ENCODE peak calls at places on chromosomes 5 and 9, in nine cellular contexts. M is RWPE1; I is HS-5; E is CD4-positive, alpha-beta memory T cell; B is anterior cingulate cortex; O is NCI-H2081; A is mucosa of gallbladder; Q is iPS-NIHi11; K is AG09309. F is an unnamed sample.

GRCh38 chr5:132054031-132054696 is 6.3 kb upstream of the IL3 start:
- DNase-seq in O (no peak), E (no peak), A (peak; percentile 7), I (no peak), B (no peak), K (no peak), Q (peak; percentile 3), M (no peak), F (no peak)

GRCh38 chr9:12694013-12694412 is 828 bp downstream of the TYRP1 start:
- DNase-seq in B (no peak), O (no peak), K (no peak), E (no peak), M (no peak), I (no peak), Q (no peak), A (no peak), F (no peak)

GRCh38 chr9:99294850-99295461 is 72.9 kb downstream of the SEC61B start:
- DNase-seq in M (no peak), Q (no peak), I (no peak), B (no peak), A (no peak), E (no peak), K (no peak), O (no peak), F (no peak)

GRCh38 chr5:154523704-154524103 is 45.7 kb upstream of the HAND1 start:
- DNase-seq in E (no peak), A (no peak), K (no peak), Q (no peak), B (no peak), I (no peak), M (peak; percentile 63), O (no peak), F (peak; percentile 4)

GRCh38 chr5:111551569-111552275 is 39.4 kb upstream of the STARD4 start:
- DNase-seq in Q (peak; percentile 22), E (no peak), B (no peak), O (no peak), I (no peak), M (no peak), K (no peak), A (no peak), F (no peak)

GRCh38 chr5:151239237-151239861 is 13.6 kb upstream of the GM2A start:
- DNase-seq in O (peak; percentile 27), M (peak; percentile 82), E (no peak), K (no peak), I (no peak), B (no peak), A (peak; percentile 52), Q (peak; percentile 79), F (peak; percentile 36)

GRCh38 chr5:179126506-179126991 is 66.4 kb downstream of the ZNF354C start:
- DNase-seq in B (no peak), O (no peak), I (no peak), A (no peak), Q (no peak), M (no peak), K (no peak), E (no peak), F (no peak)

GRCh38 chr9:121887553-121888437 is 205.3 kb downstream of the TTLL11 start:
- DNase-seq in O (no peak), E (no peak), B (no peak), K (no peak), I (no peak), Q (no peak), M (no peak), A (no peak), F (no peak)

GRCh38 chr5:54701179-54701578 is 183.6 kb downstream of the SNX18 start:
- DNase-seq in O (no peak), A (peak; percentile 75), M (peak; percentile 95), B (no peak), K (peak; percentile 95), E (no peak), Q (peak; percentile 55), I (peak; percentile 89), F (no peak)

GRCh38 chr9:72871685-72872084 is 81.2 kb downstream of the ALDH1A1 start:
- DNase-seq in E (no peak), A (no peak), I (peak; percentile 26), O (peak; percentile 19), K (no peak), Q (no peak), B (no peak), M (peak; percentile 41), F (no peak)

GRCh38 chr5:133864711-133865110 is 103.7 kb downstream of the C5orf15 start:
- DNase-seq in M (no peak), E (no peak), O (no peak), A (no peak), I (no peak), B (no peak), Q (no peak), K (no peak), F (no peak)

GRCh38 chr9:113516840-113517577 is 53.5 kb downstream of the RGS3 start:
- DNase-seq in K (no peak), I (no peak), Q (no peak), O (no peak), M (no peak), B (no peak), A (peak; percentile 13), E (peak; percentile 61), F (no peak)

GRCh38 chr5:61332891-61333350 is 863 bp downstream of the ZSWIM6 start:
- DNase-seq in A (peak; percentile 37), B (no peak), E (peak; percentile 13), I (no peak), Q (peak; percentile 39), O (no peak), M (peak; percentile 66), K (no peak), F (no peak)

F was measured in NCI-H2227 treated with DMSO at 0.1 percent for 48 hours.